ENCODE peak calls at places on chromosomes 4 and X, in eight cellular contexts. I is dorsolateral prefrontal cortex; R is GM23338; L is HEK293T; Z is PC-3; G is activated effector memory CD4-positive, alpha-beta T cell treated with Interleukin-2 at 50 U/mL for 16 hours; X is activated CD4-positive, alpha-beta T cell treated with anti-CD3 and anti-CD28 coated beads, Interleukin-2, amount 10 ng/mL, durations not matched to agents 7 days and 5 days; O is mesendoderm. J is an unnamed sample.

GRCh38 chr4:15894923-15895411 is 43.6 kb downstream of the FGFBP1 start:
- DNase-seq in R (no peak), G (no peak), L (no peak), O (no peak), X (no peak), Z (peak), I (no peak), J (no peak)

GRCh38 chr4:152382057-152382785 is 153.7 kb downstream of the FBXW7 start:
- DNase-seq in L (no peak), I (no peak), Z (no peak), X (no peak), G (no peak), O (no peak), R (no peak), J (no peak)

GRCh38 chrX:9902651-9903050 is 64.5 kb upstream of the CLDN34 start:
- DNase-seq in I (peak), L (no peak), G (no peak), O (no peak), X (no peak), R (no peak), Z (peak), J (no peak)

GRCh38 chr4:3284734-3285557 is 7.9 kb upstream of the RGS12 start:
- DNase-seq in Z (no peak), R (no peak), G (no peak), X (no peak), O (no peak), L (no peak), I (peak), J (no peak)

GRCh38 chr4:54067163-54067562 is 2.8 kb upstream of the CHIC2 start:
- DNase-seq in I (no peak), R (no peak), G (no peak), L (no peak), O (no peak), Z (peak), X (no peak), J (no peak)

GRCh38 chr4:147639388-147639787 is 22.2 kb downstream of the TMEM184C start:
- DNase-seq in G (no peak), Z (no peak), O (no peak), I (no peak), X (no peak), L (no peak), R (no peak), J (no peak)

GRCh38 chrX:82677281-82677680 is 830.8 kb upstream of the POU3F4 start:
- DNase-seq in X (no peak), L (no peak), R (no peak), O (no peak), Z (no peak), G (no peak), I (no peak), J (no peak)

GRCh38 chr4:115275615-115276014 is 162.2 kb upstream of the NDST4 start:
- DNase-seq in G (no peak), R (no peak), L (no peak), Z (no peak), O (no peak), X (no peak), I (no peak), J (no peak)

GRCh38 chrX:55342533-55343501 is 78.1 kb upstream of the PAGE3 start:
- DNase-seq in I (no peak), L (peak), X (peak), R (peak), G (peak), O (peak), Z (peak), J (peak)

J was measured in NCI-H82.